ENCODE peak calls at places on chromosomes 3 and 15, in seven cellular contexts. One of them, this sample, is unnamed.

GRCh38 chr15:98360031-98360430 is 288.3 kb upstream of the IGF1R start:
- DNase-seq in astrocyte of the spinal cord: no peak
- DNase-seq in GM10248: no peak
- DNase-seq in WTC11: no peak
- DNase-seq in fibroblast of lung: no peak
- DNase-seq in mesothelial cell of epicardium: no peak
- DNase-seq in cardiac muscle cell: no peak
- DNase-seq in this sample: no peak

GRCh38 chr3:51384730-51385473 is at the start of gene MANF:
- DNase-seq in astrocyte of the spinal cord: peak; percentile 99
- DNase-seq in GM10248: peak; percentile 100
- DNase-seq in WTC11: peak; percentile 97
- DNase-seq in fibroblast of lung: peak; percentile 96
- DNase-seq in mesothelial cell of epicardium: peak; percentile 94
- DNase-seq in cardiac muscle cell: peak; percentile 99
- DNase-seq in this sample: peak; percentile 96

GRCh38 chr3:192212335-192212734 is 515.0 kb downstream of the FGF12 start:
- DNase-seq in astrocyte of the spinal cord: no peak
- DNase-seq in GM10248: no peak
- DNase-seq in WTC11: no peak
- DNase-seq in fibroblast of lung: no peak
- DNase-seq in mesothelial cell of epicardium: no peak
- DNase-seq in cardiac muscle cell: no peak
- DNase-seq in this sample: no peak

GRCh38 chr3:133730993-133731392 is 15.2 kb upstream of the TF start:
- DNase-seq in astrocyte of the spinal cord: no peak
- DNase-seq in GM10248: no peak
- DNase-seq in WTC11: no peak
- DNase-seq in fibroblast of lung: no peak
- DNase-seq in mesothelial cell of epicardium: no peak
- DNase-seq in cardiac muscle cell: no peak
- DNase-seq in this sample: no peak

GRCh38 chr3:71128951-71129350 is 454.6 kb downstream of the FOXP1 start:
- DNase-seq in astrocyte of the spinal cord: no peak
- DNase-seq in GM10248: no peak
- DNase-seq in WTC11: no peak
- DNase-seq in fibroblast of lung: peak; percentile 56
- DNase-seq in mesothelial cell of epicardium: no peak
- DNase-seq in cardiac muscle cell: peak; percentile 32
- DNase-seq in this sample: no peak

GRCh38 chr3:56314842-56315241 is 153.4 kb downstream of the ERC2 start:
- DNase-seq in astrocyte of the spinal cord: peak; percentile 74
- DNase-seq in GM10248: no peak
- DNase-seq in WTC11: peak; percentile 15
- DNase-seq in fibroblast of lung: peak; percentile 11
- DNase-seq in mesothelial cell of epicardium: no peak
- DNase-seq in cardiac muscle cell: peak; percentile 80
- DNase-seq in this sample: no peak

GRCh38 chr3:176041812-176042211 is 1155.5 kb downstream of the TBL1XR1 start:
- DNase-seq in astrocyte of the spinal cord: peak; percentile 9
- DNase-seq in GM10248: no peak
- DNase-seq in WTC11: no peak
- DNase-seq in fibroblast of lung: no peak
- DNase-seq in mesothelial cell of epicardium: no peak
- DNase-seq in cardiac muscle cell: peak; percentile 62
- DNase-seq in this sample: no peak

GRCh38 chr3:35932995-35933394 is 293.7 kb downstream of the ARPP21 start:
- DNase-seq in astrocyte of the spinal cord: peak; percentile 91
- DNase-seq in GM10248: no peak
- DNase-seq in WTC11: no peak
- DNase-seq in fibroblast of lung: peak; percentile 89
- DNase-seq in mesothelial cell of epicardium: no peak
- DNase-seq in cardiac muscle cell: peak; percentile 95
- DNase-seq in this sample: no peak

GRCh38 chr3:43223670-43224364 is 62.5 kb upstream of the SNRK start:
- DNase-seq in astrocyte of the spinal cord: peak; percentile 26
- DNase-seq in GM10248: no peak
- DNase-seq in WTC11: no peak
- DNase-seq in fibroblast of lung: peak; percentile 53
- DNase-seq in mesothelial cell of epicardium: no peak
- DNase-seq in cardiac muscle cell: peak; percentile 40
- DNase-seq in this sample: no peak

GRCh38 chr3:78823434-78823833 is 944.4 kb downstream of the ROBO1 start:
- DNase-seq in astrocyte of the spinal cord: no peak
- DNase-seq in GM10248: no peak
- DNase-seq in WTC11: no peak
- DNase-seq in fibroblast of lung: no peak
- DNase-seq in mesothelial cell of epicardium: no peak
- DNase-seq in cardiac muscle cell: no peak
- DNase-seq in this sample: no peak

GRCh38 chr15:83709246-83709645 is 55.3 kb downstream of the ADAMTSL3 start:
- DNase-seq in astrocyte of the spinal cord: peak; percentile 35
- DNase-seq in GM10248: no peak
- DNase-seq in WTC11: no peak
- DNase-seq in fibroblast of lung: peak; percentile 27
- DNase-seq in mesothelial cell of epicardium: no peak
- DNase-seq in cardiac muscle cell: no peak
- DNase-seq in this sample: no peak

GRCh38 chr3:197306374-197307086 is 8.1 kb upstream of the DLG1 start:
- DNase-seq in astrocyte of the spinal cord: peak; percentile 87
- DNase-seq in GM10248: no peak
- DNase-seq in WTC11: no peak
- DNase-seq in fibroblast of lung: peak; percentile 75
- DNase-seq in mesothelial cell of epicardium: no peak
- DNase-seq in cardiac muscle cell: peak; percentile 85
- DNase-seq in this sample: no peak

GRCh38 chr3:158509891-158510290 is 61.1 kb upstream of the MLF1 start:
- DNase-seq in astrocyte of the spinal cord: no peak
- DNase-seq in GM10248: no peak
- DNase-seq in WTC11: no peak
- DNase-seq in fibroblast of lung: no peak
- DNase-seq in mesothelial cell of epicardium: no peak
- DNase-seq in cardiac muscle cell: no peak
- DNase-seq in this sample: no peak

GRCh38 chr3:111681705-111682426 is 86.7 kb upstream of the ZBED2 start:
- DNase-seq in astrocyte of the spinal cord: no peak
- DNase-seq in GM10248: no peak
- DNase-seq in WTC11: no peak
- DNase-seq in fibroblast of lung: no peak
- DNase-seq in mesothelial cell of epicardium: no peak
- DNase-seq in cardiac muscle cell: no peak
- DNase-seq in this sample: no peak

GRCh38 chr3:111676177-111677021 is 81.3 kb upstream of the ZBED2 start:
- DNase-seq in astrocyte of the spinal cord: peak; percentile 75
- DNase-seq in GM10248: no peak
- DNase-seq in WTC11: no peak
- DNase-seq in fibroblast of lung: no peak
- DNase-seq in mesothelial cell of epicardium: no peak
- DNase-seq in cardiac muscle cell: peak; percentile 12
- DNase-seq in this sample: no peak
- TF ChIP-seq CTCF in astrocyte of the spinal cord: no peak
- TF ChIP-seq CTCF in GM10248: no peak
- TF ChIP-seq CTCF in WTC11: no peak
- TF ChIP-seq CTCF in fibroblast of lung: no peak
- TF ChIP-seq CTCF in mesothelial cell of epicardium: no peak
- TF ChIP-seq CTCF in cardiac muscle cell: no peak
- TF ChIP-seq CTCF in this sample: no peak

GRCh38 chr3:16600771-16601538 is 4.3 kb downstream of the DAZL start:
- DNase-seq in astrocyte of the spinal cord: peak; percentile 85
- DNase-seq in GM10248: peak; percentile 56
- DNase-seq in WTC11: peak; percentile 78
- DNase-seq in fibroblast of lung: peak; percentile 91
- DNase-seq in mesothelial cell of epicardium: peak; percentile 74
- DNase-seq in cardiac muscle cell: peak; percentile 91
- DNase-seq in this sample: peak; percentile 76

GRCh38 chr3:16599694-16600093 is 5.5 kb downstream of the DAZL start:
- DNase-seq in astrocyte of the spinal cord: no peak
- DNase-seq in GM10248: no peak
- DNase-seq in WTC11: no peak
- DNase-seq in fibroblast of lung: no peak
- DNase-seq in mesothelial cell of epicardium: no peak
- DNase-seq in cardiac muscle cell: no peak
- DNase-seq in this sample: no peak

GRCh38 chr3:16604887-16605602 is at the start of gene DAZL:
- DNase-seq in astrocyte of the spinal cord: no peak
- DNase-seq in GM10248: no peak
- DNase-seq in WTC11: no peak
- DNase-seq in fibroblast of lung: no peak
- DNase-seq in mesothelial cell of epicardium: no peak
- DNase-seq in cardiac muscle cell: no peak
- DNase-seq in this sample: no peak

GRCh38 chr3:16604433-16604832 is 790 bp downstream of the DAZL start:
- DNase-seq in astrocyte of the spinal cord: no peak
- DNase-seq in GM10248: no peak
- DNase-seq in WTC11: peak; percentile 36
- DNase-seq in fibroblast of lung: no peak
- DNase-seq in mesothelial cell of epicardium: no peak
- DNase-seq in cardiac muscle cell: no peak
- DNase-seq in this sample: no peak

GRCh38 chr3:16601539-16602005 is 3.7 kb downstream of the DAZL start:
- DNase-seq in astrocyte of the spinal cord: no peak
- DNase-seq in GM10248: no peak
- DNase-seq in WTC11: no peak
- DNase-seq in fibroblast of lung: no peak
- DNase-seq in mesothelial cell of epicardium: no peak
- DNase-seq in cardiac muscle cell: no peak
- DNase-seq in this sample: no peak
- TF ChIP-seq CTCF in astrocyte of the spinal cord: no peak
- TF ChIP-seq CTCF in GM10248: no peak
- TF ChIP-seq CTCF in WTC11: no peak
- TF ChIP-seq CTCF in fibroblast of lung: no peak
- TF ChIP-seq CTCF in mesothelial cell of epicardium: peak; percentile 55
- TF ChIP-seq CTCF in cardiac muscle cell: no peak
- TF ChIP-seq CTCF in this sample: peak; percentile 19

DNA sequence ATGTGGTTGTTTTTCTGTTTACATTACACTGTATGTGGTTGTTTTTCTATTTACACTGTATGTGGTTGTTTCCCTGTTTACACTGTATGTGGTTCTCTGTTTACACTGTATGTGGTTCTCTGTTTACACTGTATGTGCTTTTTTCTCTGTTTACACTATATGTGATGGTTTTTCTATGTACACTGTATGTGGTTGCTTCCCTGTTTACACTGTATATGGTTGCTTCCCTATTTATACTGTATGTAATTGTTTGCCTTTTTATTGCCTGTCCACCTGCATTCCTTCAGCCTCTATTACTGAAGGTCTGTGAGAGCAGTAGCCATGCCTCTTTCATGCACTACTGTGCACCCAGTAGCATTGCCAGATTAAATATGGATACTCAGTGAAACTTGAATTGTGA is 94.3 kb downstream of the MITF start:
- DNase-seq in astrocyte of the spinal cord: no peak
- DNase-seq in GM10248: no peak
- DNase-seq in WTC11: no peak
- DNase-seq in fibroblast of lung: no peak
- DNase-seq in mesothelial cell of epicardium: no peak
- DNase-seq in cardiac muscle cell: no peak
- DNase-seq in this sample: no peak
- TF ChIP-seq CTCF in astrocyte of the spinal cord: no peak
- TF ChIP-seq CTCF in GM10248: no peak
- TF ChIP-seq CTCF in WTC11: no peak
- TF ChIP-seq CTCF in fibroblast of lung: no peak
- TF ChIP-seq CTCF in mesothelial cell of epicardium: no peak
- TF ChIP-seq CTCF in cardiac muscle cell: no peak
- TF ChIP-seq CTCF in this sample: no peak

DNA sequence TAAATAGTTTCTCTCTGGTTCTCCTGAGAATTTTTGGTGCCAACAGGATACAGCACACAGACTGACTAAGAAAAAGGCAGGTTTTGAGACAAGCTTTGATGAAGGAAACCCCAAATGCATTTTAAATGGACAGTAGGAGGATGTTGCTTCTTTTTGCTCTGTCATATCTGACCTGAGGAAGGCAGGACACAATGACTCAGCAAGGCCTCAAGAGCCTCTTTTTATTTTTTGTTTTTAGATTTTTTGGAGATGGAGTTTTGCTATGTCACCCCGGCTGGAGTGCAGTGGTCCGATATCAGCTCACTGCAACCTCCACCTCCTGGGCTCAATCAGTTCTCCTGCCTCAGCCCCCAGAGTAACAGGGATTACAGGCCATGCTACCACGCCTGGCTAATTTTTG is 16.9 kb upstream of the KNG1 start:
- DNase-seq in astrocyte of the spinal cord: no peak
- DNase-seq in GM10248: no peak
- DNase-seq in WTC11: no peak
- DNase-seq in fibroblast of lung: no peak
- DNase-seq in mesothelial cell of epicardium: no peak
- DNase-seq in cardiac muscle cell: no peak
- DNase-seq in this sample: no peak
- TF ChIP-seq CTCF in astrocyte of the spinal cord: no peak
- TF ChIP-seq CTCF in GM10248: no peak
- TF ChIP-seq CTCF in WTC11: no peak
- TF ChIP-seq CTCF in fibroblast of lung: no peak
- TF ChIP-seq CTCF in mesothelial cell of epicardium: no peak
- TF ChIP-seq CTCF in cardiac muscle cell: no peak
- TF ChIP-seq CTCF in this sample: no peak